ENCODE peak calls at places on chromosomes 3 and 15, in eight cellular contexts. W is CD8-positive, alpha-beta T cell; A is foreskin fibroblast; S is psoas muscle; R is fibroblast of pulmonary artery; D is astrocyte of the spinal cord; F is dorsolateral prefrontal cortex; Y is GM12865. M is an unnamed sample.

GRCh38 chr3:120039642-120040610 is 54.3 kb downstream of the GSK3B start:
- DNase-seq in W (no peak), A (no peak), S (no peak), R (no peak), D (no peak), F (no peak), Y (no peak), M (no peak)

GRCh38 chr3:115713247-115713646 is 89.9 kb downstream of the GAP43 start:
- DNase-seq in W (no peak), A (no peak), S (no peak), R (peak), D (peak), F (peak), Y (no peak), M (no peak)

GRCh38 chr3:46558184-46559029 is 7.7 kb downstream of the LRRC2 start:
- DNase-seq in W (peak), A (peak), S (peak), R (peak), D (peak), F (peak), Y (peak), M (peak)

GRCh38 chr3:41847679-41848078 is 114.2 kb downstream of the ULK4 start:
- DNase-seq in W (no peak), A (no peak), S (no peak), R (no peak), D (no peak), F (no peak), Y (peak), M (no peak)

GRCh38 chr3:181009225-181009624 is 19.7 kb upstream of the DNAJC19 start:
- DNase-seq in W (no peak), A (no peak), S (no peak), R (no peak), D (no peak), F (no peak), Y (no peak), M (no peak)

GRCh38 chr15:29291067-29291466 is 21.4 kb upstream of the NSMCE3 start:
- DNase-seq in W (no peak), A (no peak), S (no peak), R (no peak), D (no peak), F (no peak), Y (no peak), M (no peak)

GRCh38 chr3:107208100-107208499 is 169.1 kb upstream of the CCDC54 start:
- DNase-seq in W (no peak), A (peak), S (no peak), R (peak), D (peak), F (no peak), Y (no peak), M (no peak)

GRCh38 chr3:173889522-173890055 is 492.0 kb downstream of the NLGN1 start:
- DNase-seq in W (no peak), A (no peak), S (no peak), R (no peak), D (peak), F (no peak), Y (no peak), M (no peak)

GRCh38 chr3:52860424-52860768 is 25.6 kb upstream of the MUSTN1 start:
- DNase-seq in W (no peak), A (no peak), S (no peak), R (no peak), D (no peak), F (no peak), Y (no peak), M (no peak)

GRCh38 chr3:78178740-78179139 is 1138.8 kb downstream of the ROBO2 start:
- DNase-seq in W (no peak), A (no peak), S (no peak), R (no peak), D (no peak), F (no peak), Y (no peak), M (no peak)

GRCh38 chr3:71309886-71310285 is 273.6 kb downstream of the FOXP1 start:
- DNase-seq in W (no peak), A (peak), S (no peak), R (peak), D (no peak), F (no peak), Y (no peak), M (no peak)

GRCh38 chr3:103966749-103967148 is 1400.0 kb upstream of the ALCAM start:
- DNase-seq in W (no peak), A (no peak), S (no peak), R (no peak), D (no peak), F (no peak), Y (no peak), M (no peak)

GRCh38 chr15:25989327-25989726 is 126.2 kb upstream of the ATP10A start:
- DNase-seq in W (no peak), A (no peak), S (no peak), R (no peak), D (no peak), F (no peak), Y (no peak), M (no peak)

GRCh38 chr15:87724330-87724729 is 532.2 kb downstream of the NTRK3 start:
- DNase-seq in W (no peak), A (no peak), S (no peak), R (no peak), D (no peak), F (no peak), Y (no peak), M (no peak)

GRCh38 chr3:190003730-190004129 is 117.0 kb downstream of the P3H2 start:
- DNase-seq in W (no peak), A (peak), S (no peak), R (peak), D (peak), F (no peak), Y (no peak), M (no peak)

GRCh38 chr3:102457644-102458043 is 22.8 kb downstream of the ZPLD1 start:
- DNase-seq in W (no peak), A (no peak), S (no peak), R (no peak), D (no peak), F (no peak), Y (no peak), M (no peak)

GRCh38 chr15:91824256-91824655 is 29.3 kb upstream of the SLCO3A1 start:
- DNase-seq in W (no peak), A (no peak), S (no peak), R (peak), D (no peak), F (no peak), Y (no peak), M (no peak)

GRCh38 chr3:66437341-66437929 is 63.4 kb downstream of the LRIG1 start:
- DNase-seq in W (no peak), A (no peak), S (no peak), R (no peak), D (no peak), F (no peak), Y (no peak), M (no peak)

GRCh38 chr3:4071481-4072184 is 231.5 kb upstream of the SETMAR start:
- DNase-seq in W (no peak), A (no peak), S (no peak), R (no peak), D (no peak), F (no peak), Y (no peak), M (no peak)
- H3K4me3 ChIP-seq in W (no peak), A (no peak), S (no peak), R (no peak), D (no peak), F (no peak), Y (no peak), M (no peak)

DNA sequence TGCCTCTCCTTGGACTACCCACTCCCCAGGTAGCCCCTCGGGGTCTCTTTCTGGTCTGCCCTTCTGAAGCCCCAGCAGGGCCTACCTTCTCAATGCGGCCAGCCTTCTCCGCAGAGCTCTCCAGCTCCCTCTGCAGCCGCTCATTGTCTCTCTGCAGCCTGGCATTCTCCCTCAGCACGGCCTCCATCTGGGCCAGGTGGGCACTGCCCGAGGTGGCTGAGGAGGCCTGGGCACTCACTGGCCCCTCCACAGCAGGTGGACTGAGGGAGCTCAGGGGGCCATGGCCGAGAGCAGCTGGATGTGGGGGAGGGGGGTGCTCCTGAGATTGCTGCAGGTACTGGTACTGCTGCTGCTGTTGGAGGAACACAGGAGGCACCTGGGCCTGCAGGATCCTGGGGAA is 6.8 kb downstream of the AMOTL2 start:
- DNase-seq in W (no peak), A (no peak), S (peak), R (no peak), D (no peak), F (no peak), Y (no peak), M (no peak)
- TF ChIP-seq CTCF in W (no peak), A (peak), S (no peak), R (no peak), D (peak), F (peak), Y (no peak), M (no peak)

GRCh38 chr3:193813506-193813850 is 220.5 kb downstream of the OPA1 start:
- DNase-seq in W (no peak), A (no peak), S (no peak), R (no peak), D (no peak), F (no peak), Y (no peak), M (no peak)
- H3K4me3 ChIP-seq in W (no peak), A (no peak), S (no peak), R (no peak), D (no peak), F (no peak), Y (no peak), M (no peak)

DNA sequence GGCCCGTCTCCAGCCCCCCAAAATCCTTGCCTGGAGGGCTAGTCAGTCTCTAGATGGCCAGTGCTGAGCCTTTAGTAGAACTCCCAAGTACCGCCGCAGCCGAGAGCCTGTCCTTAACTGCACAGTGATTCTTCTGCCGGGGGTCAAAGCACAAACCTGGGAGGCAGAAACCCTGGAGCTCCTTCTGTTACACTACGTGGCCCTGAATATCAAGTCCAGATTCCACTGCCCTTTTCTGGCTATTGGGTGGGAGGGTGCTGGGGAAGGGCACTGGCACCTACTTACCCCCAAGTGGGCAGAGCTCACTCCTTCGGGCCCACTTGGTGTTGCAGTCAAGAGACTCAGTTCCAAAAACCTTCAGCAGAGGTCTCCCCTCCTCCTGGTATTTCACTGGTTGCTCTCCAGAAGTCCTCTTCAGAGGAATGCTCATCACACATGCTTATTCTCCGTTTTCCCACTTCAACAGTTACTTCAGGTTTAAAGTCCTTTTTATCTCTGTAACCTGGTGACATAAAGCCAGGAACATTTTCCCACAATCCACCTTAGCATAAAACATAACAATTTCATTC is 10.8 kb downstream of the PDHB start:
- DNase-seq in W (no peak), A (peak), S (no peak), R (peak), D (peak), F (no peak), Y (no peak), M (no peak)
- TF ChIP-seq CTCF in W (no peak), A (no peak), S (peak), R (peak), D (peak), F (peak), Y (peak), M (peak)

GRCh38 chr3:185820973-185821758 is 3.7 kb downstream of the IGF2BP2 start:
- DNase-seq in W (no peak), A (peak), S (no peak), R (peak), D (peak), F (no peak), Y (no peak), M (no peak)
- H3K4me3 ChIP-seq in W (no peak), A (peak), S (peak), R (peak), D (peak), F (no peak), Y (no peak), M (no peak)

DNA sequence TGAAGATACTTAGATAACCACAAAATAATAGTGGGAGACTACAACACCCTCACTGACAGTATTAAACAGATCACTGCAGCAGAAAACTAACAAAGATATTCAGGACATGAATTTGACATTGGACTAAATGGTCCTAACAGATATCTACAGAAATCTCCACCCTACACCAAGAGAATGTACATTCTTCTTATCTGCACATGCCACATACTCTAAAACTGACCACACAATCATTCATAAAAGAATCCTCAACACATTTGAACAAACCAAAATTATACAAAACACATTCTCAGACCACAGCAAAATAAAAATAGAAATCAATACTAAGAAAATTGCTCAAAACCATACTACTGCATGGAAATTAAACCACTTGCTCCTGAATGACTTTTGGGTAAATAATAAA is 116.3 kb downstream of the DTWD1 start:
- DNase-seq in W (no peak), A (no peak), S (no peak), R (no peak), D (no peak), F (no peak), Y (no peak), M (no peak)
- TF ChIP-seq CTCF in W (no peak), A (no peak), S (no peak), R (no peak), D (no peak), F (no peak), Y (no peak), M (no peak)

GRCh38 chr3:33786565-33787327 is 11.7 kb upstream of the PDCD6IP start:
- DNase-seq in W (no peak), A (no peak), S (no peak), R (no peak), D (no peak), F (no peak), Y (no peak), M (no peak)
- H3K4me3 ChIP-seq in W (no peak), A (peak), S (peak), R (peak), D (peak), F (peak), Y (peak), M (peak)